ENCODE peak calls at places on chromosomes 6 and 20, in six cellular contexts. One of them, this sample, is unnamed.

GRCh38 chr6:159985296-159985940 is 16.5 kb downstream of the IGF2R start:
- DNase-seq in tibial nerve: no peak
- DNase-seq in T1000: no peak
- DNase-seq in kidney tubule cell: peak
- DNase-seq in astrocyte of the cerebellum: no peak
- DNase-seq in mucosa of gallbladder: no peak
- DNase-seq in this sample: no peak

GRCh38 chr6:128432394-128432793 is 88.0 kb downstream of the PTPRK start:
- DNase-seq in tibial nerve: no peak
- DNase-seq in T1000: no peak
- DNase-seq in kidney tubule cell: peak
- DNase-seq in astrocyte of the cerebellum: peak
- DNase-seq in mucosa of gallbladder: no peak
- DNase-seq in this sample: no peak

GRCh38 chr6:127966616-127967015 is 65.8 kb upstream of the THEMIS start:
- DNase-seq in tibial nerve: no peak
- DNase-seq in T1000: no peak
- DNase-seq in kidney tubule cell: no peak
- DNase-seq in astrocyte of the cerebellum: no peak
- DNase-seq in mucosa of gallbladder: no peak
- DNase-seq in this sample: no peak

GRCh38 chr20:63422653-63423052 is 49.8 kb downstream of the KCNQ2 start:
- DNase-seq in tibial nerve: no peak
- DNase-seq in T1000: no peak
- DNase-seq in kidney tubule cell: no peak
- DNase-seq in astrocyte of the cerebellum: no peak
- DNase-seq in mucosa of gallbladder: no peak
- DNase-seq in this sample: no peak

GRCh38 chr20:35539756-35540212 is 2.1 kb upstream of the ERGIC3 start:
- DNase-seq in tibial nerve: no peak
- DNase-seq in T1000: no peak
- DNase-seq in kidney tubule cell: peak
- DNase-seq in astrocyte of the cerebellum: no peak
- DNase-seq in mucosa of gallbladder: peak
- DNase-seq in this sample: no peak

GRCh38 chr20:17611540-17612286 is 41.8 kb downstream of the DSTN start:
- DNase-seq in tibial nerve: no peak
- DNase-seq in T1000: no peak
- DNase-seq in kidney tubule cell: no peak
- DNase-seq in astrocyte of the cerebellum: no peak
- DNase-seq in mucosa of gallbladder: no peak
- DNase-seq in this sample: no peak

GRCh38 chr20:33843854-33844253 is 32.7 kb downstream of the CHMP4B start:
- DNase-seq in tibial nerve: no peak
- DNase-seq in T1000: no peak
- DNase-seq in kidney tubule cell: no peak
- DNase-seq in astrocyte of the cerebellum: no peak
- DNase-seq in mucosa of gallbladder: no peak
- DNase-seq in this sample: no peak

GRCh38 chr6:143271024-143271423 is 179.5 kb downstream of the ADAT2 start:
- DNase-seq in tibial nerve: no peak
- DNase-seq in T1000: peak
- DNase-seq in kidney tubule cell: peak
- DNase-seq in astrocyte of the cerebellum: peak
- DNase-seq in mucosa of gallbladder: peak
- DNase-seq in this sample: no peak

GRCh38 chr6:88502391-88502790 is 336.2 kb upstream of the CNR1 start:
- DNase-seq in tibial nerve: no peak
- DNase-seq in T1000: no peak
- DNase-seq in kidney tubule cell: no peak
- DNase-seq in astrocyte of the cerebellum: no peak
- DNase-seq in mucosa of gallbladder: no peak
- DNase-seq in this sample: no peak

GRCh38 chr6:70270287-70271005 is 32.4 kb downstream of the COL9A1 start:
- DNase-seq in tibial nerve: no peak
- DNase-seq in T1000: no peak
- DNase-seq in kidney tubule cell: peak
- DNase-seq in astrocyte of the cerebellum: no peak
- DNase-seq in mucosa of gallbladder: no peak
- DNase-seq in this sample: no peak

GRCh38 chr6:13766201-13766634 is 48.1 kb downstream of the MCUR1 start:
- DNase-seq in tibial nerve: no peak
- DNase-seq in T1000: no peak
- DNase-seq in kidney tubule cell: peak
- DNase-seq in astrocyte of the cerebellum: no peak
- DNase-seq in mucosa of gallbladder: no peak
- DNase-seq in this sample: no peak

GRCh38 chr6:70549327-70549726 is 17.4 kb upstream of the SDHAF4 start:
- DNase-seq in tibial nerve: no peak
- DNase-seq in T1000: no peak
- DNase-seq in kidney tubule cell: no peak
- DNase-seq in astrocyte of the cerebellum: no peak
- DNase-seq in mucosa of gallbladder: no peak
- DNase-seq in this sample: no peak

GRCh38 chr20:38303908-38304379 is at the start of gene BPI:
- DNase-seq in tibial nerve: no peak
- DNase-seq in T1000: no peak
- DNase-seq in kidney tubule cell: no peak
- DNase-seq in astrocyte of the cerebellum: peak
- DNase-seq in mucosa of gallbladder: peak
- DNase-seq in this sample: no peak

GRCh38 chr6:15506066-15506465 is 156.8 kb downstream of the DTNBP1 start:
- DNase-seq in tibial nerve: no peak
- DNase-seq in T1000: no peak
- DNase-seq in kidney tubule cell: no peak
- DNase-seq in astrocyte of the cerebellum: no peak
- DNase-seq in mucosa of gallbladder: no peak
- DNase-seq in this sample: no peak

GRCh38 chr6:27280064-27280539 is 32.0 kb downstream of the POM121L2 start:
- DNase-seq in tibial nerve: no peak
- DNase-seq in T1000: no peak
- DNase-seq in kidney tubule cell: peak
- DNase-seq in astrocyte of the cerebellum: no peak
- DNase-seq in mucosa of gallbladder: no peak
- DNase-seq in this sample: no peak

GRCh38 chr20:17828598-17829144 is 128.9 kb downstream of the BANF2 start:
- DNase-seq in tibial nerve: no peak
- DNase-seq in T1000: no peak
- DNase-seq in kidney tubule cell: no peak
- DNase-seq in astrocyte of the cerebellum: no peak
- DNase-seq in mucosa of gallbladder: no peak
- DNase-seq in this sample: no peak

GRCh38 chr6:39887692-39888450 is 46.4 kb downstream of the MOCS1 start:
- DNase-seq in tibial nerve: peak
- DNase-seq in T1000: peak
- DNase-seq in kidney tubule cell: peak
- DNase-seq in astrocyte of the cerebellum: peak
- DNase-seq in mucosa of gallbladder: peak
- DNase-seq in this sample: no peak

GRCh38 chr6:97470322-97470721 is 187.3 kb upstream of the MMS22L start:
- DNase-seq in tibial nerve: no peak
- DNase-seq in T1000: no peak
- DNase-seq in kidney tubule cell: no peak
- DNase-seq in astrocyte of the cerebellum: no peak
- DNase-seq in mucosa of gallbladder: no peak
- DNase-seq in this sample: no peak

GRCh38 chr20:35329435-35330139 is 37.4 kb upstream of the FAM83C start:
- DNase-seq in tibial nerve: no peak
- DNase-seq in T1000: no peak
- DNase-seq in kidney tubule cell: peak
- DNase-seq in astrocyte of the cerebellum: no peak
- DNase-seq in mucosa of gallbladder: no peak
- DNase-seq in this sample: no peak

GRCh38 chr6:121504227-121504626 is 68.8 kb downstream of the GJA1 start:
- DNase-seq in tibial nerve: no peak
- DNase-seq in T1000: no peak
- DNase-seq in kidney tubule cell: peak
- DNase-seq in astrocyte of the cerebellum: no peak
- DNase-seq in mucosa of gallbladder: peak
- DNase-seq in this sample: no peak

GRCh38 chr6:158707826-158708225 is 58.0 kb downstream of the SYTL3 start:
- DNase-seq in tibial nerve: peak
- DNase-seq in T1000: no peak
- DNase-seq in kidney tubule cell: peak
- DNase-seq in astrocyte of the cerebellum: peak
- DNase-seq in mucosa of gallbladder: no peak
- DNase-seq in this sample: no peak

GRCh38 chr20:51383891-51384510 is 158.5 kb downstream of the NFATC2 start:
- DNase-seq in tibial nerve: no peak
- DNase-seq in T1000: no peak
- DNase-seq in kidney tubule cell: no peak
- DNase-seq in astrocyte of the cerebellum: no peak
- DNase-seq in mucosa of gallbladder: no peak
- DNase-seq in this sample: no peak

GRCh38 chr6:53647437-53648094 is 18.0 kb downstream of the KLHL31 start:
- DNase-seq in tibial nerve: no peak
- DNase-seq in T1000: no peak
- DNase-seq in kidney tubule cell: no peak
- DNase-seq in astrocyte of the cerebellum: no peak
- DNase-seq in mucosa of gallbladder: no peak
- DNase-seq in this sample: no peak

GRCh38 chr20:36270744-36271638 is 34.7 kb downstream of the AAR2 start:
- DNase-seq in tibial nerve: no peak
- DNase-seq in T1000: no peak
- DNase-seq in kidney tubule cell: no peak
- DNase-seq in astrocyte of the cerebellum: no peak
- DNase-seq in mucosa of gallbladder: no peak
- DNase-seq in this sample: no peak

GRCh38 chr20:46709459-46710148 is at the start of gene SLC2A10:
- DNase-seq in tibial nerve: peak
- DNase-seq in T1000: no peak
- DNase-seq in kidney tubule cell: peak
- DNase-seq in astrocyte of the cerebellum: no peak
- DNase-seq in mucosa of gallbladder: peak
- DNase-seq in this sample: no peak

GRCh38 chr20:49270177-49270576 is 7.7 kb downstream of the ZNFX1 start:
- DNase-seq in tibial nerve: no peak
- DNase-seq in T1000: no peak
- DNase-seq in kidney tubule cell: peak
- DNase-seq in astrocyte of the cerebellum: no peak
- DNase-seq in mucosa of gallbladder: no peak
- DNase-seq in this sample: no peak

GRCh38 chr6:16803294-16804006 is 42.2 kb upstream of the ATXN1 start:
- DNase-seq in tibial nerve: no peak
- DNase-seq in T1000: no peak
- DNase-seq in kidney tubule cell: peak
- DNase-seq in astrocyte of the cerebellum: peak
- DNase-seq in mucosa of gallbladder: peak
- DNase-seq in this sample: no peak

GRCh38 chr6:106551155-106551554 is 78.1 kb downstream of the RTN4IP1 start:
- DNase-seq in tibial nerve: no peak
- DNase-seq in T1000: no peak
- DNase-seq in kidney tubule cell: no peak
- DNase-seq in astrocyte of the cerebellum: no peak
- DNase-seq in mucosa of gallbladder: no peak
- DNase-seq in this sample: no peak

GRCh38 chr20:10504893-10505292 is 69.8 kb downstream of the SLX4IP start:
- DNase-seq in tibial nerve: no peak
- DNase-seq in T1000: no peak
- DNase-seq in kidney tubule cell: no peak
- DNase-seq in astrocyte of the cerebellum: no peak
- DNase-seq in mucosa of gallbladder: no peak
- DNase-seq in this sample: no peak

GRCh38 chr20:23320317-23320716 is 30.3 kb upstream of the NXT1 start:
- DNase-seq in tibial nerve: no peak
- DNase-seq in T1000: no peak
- DNase-seq in kidney tubule cell: peak
- DNase-seq in astrocyte of the cerebellum: no peak
- DNase-seq in mucosa of gallbladder: no peak
- DNase-seq in this sample: no peak

GRCh38 chr6:138486249-138487121 is 12.8 kb downstream of the NHSL1 start:
- DNase-seq in tibial nerve: no peak
- DNase-seq in T1000: no peak
- DNase-seq in kidney tubule cell: peak
- DNase-seq in astrocyte of the cerebellum: no peak
- DNase-seq in mucosa of gallbladder: no peak
- DNase-seq in this sample: no peak

GRCh38 chr20:62760536-62761057 is 35.7 kb upstream of the MRGBP start:
- DNase-seq in tibial nerve: no peak
- DNase-seq in T1000: no peak
- DNase-seq in kidney tubule cell: no peak
- DNase-seq in astrocyte of the cerebellum: no peak
- DNase-seq in mucosa of gallbladder: no peak
- DNase-seq in this sample: no peak

GRCh38 chr20:24805456-24806233 is 143.4 kb upstream of the CST7 start:
- DNase-seq in tibial nerve: no peak
- DNase-seq in T1000: no peak
- DNase-seq in kidney tubule cell: no peak
- DNase-seq in astrocyte of the cerebellum: no peak
- DNase-seq in mucosa of gallbladder: no peak
- DNase-seq in this sample: no peak

GRCh38 chr6:130365166-130366010 is 429 bp upstream of the TMEM200A start:
- DNase-seq in tibial nerve: peak
- DNase-seq in T1000: peak
- DNase-seq in kidney tubule cell: peak
- DNase-seq in astrocyte of the cerebellum: peak
- DNase-seq in mucosa of gallbladder: peak
- DNase-seq in this sample: no peak

GRCh38 chr20:61842011-61842410 is 223.7 kb downstream of the TAF4 start:
- DNase-seq in tibial nerve: no peak
- DNase-seq in T1000: no peak
- DNase-seq in kidney tubule cell: peak
- DNase-seq in astrocyte of the cerebellum: no peak
- DNase-seq in mucosa of gallbladder: no peak
- DNase-seq in this sample: no peak

GRCh38 chr20:20022498-20022897 is 5.3 kb downstream of the NAA20 start:
- DNase-seq in tibial nerve: no peak
- DNase-seq in T1000: no peak
- DNase-seq in kidney tubule cell: no peak
- DNase-seq in astrocyte of the cerebellum: no peak
- DNase-seq in mucosa of gallbladder: no peak
- DNase-seq in this sample: no peak

GRCh38 chr6:2593167-2593566 is 157.6 kb downstream of the MYLK4 start:
- DNase-seq in tibial nerve: no peak
- DNase-seq in T1000: no peak
- DNase-seq in kidney tubule cell: no peak
- DNase-seq in astrocyte of the cerebellum: no peak
- DNase-seq in mucosa of gallbladder: no peak
- DNase-seq in this sample: no peak

GRCh38 chr6:150361876-150362275 is 6.9 kb upstream of the IYD start:
- DNase-seq in tibial nerve: no peak
- DNase-seq in T1000: no peak
- DNase-seq in kidney tubule cell: no peak
- DNase-seq in astrocyte of the cerebellum: no peak
- DNase-seq in mucosa of gallbladder: no peak
- DNase-seq in this sample: no peak

GRCh38 chr6:166097914-166098522 is 69.6 kb downstream of the TBXT start:
- DNase-seq in tibial nerve: peak
- DNase-seq in T1000: peak
- DNase-seq in kidney tubule cell: peak
- DNase-seq in astrocyte of the cerebellum: peak
- DNase-seq in mucosa of gallbladder: peak
- DNase-seq in this sample: no peak